ENCODE peak calls at places on chromosomes 2 and 18, in five cellular contexts. One of them, this sample, is unnamed.

GRCh38 chr2:8677646-8678592 is 3.9 kb upstream of the ID2 start:
- DNase-seq in GM12878: no peak
- DNase-seq in K562: peak; percentile 57
- DNase-seq in H1: no peak
- DNase-seq in HepG2: peak; percentile 76
- DNase-seq in this sample: peak; percentile 34

GRCh38 chr2:218129756-218130155 is 3.9 kb downstream of the CXCR2 start:
- DNase-seq in HepG2: no peak
- DNase-seq in GM12878: no peak
- DNase-seq in K562: no peak
- DNase-seq in H1: no peak
- DNase-seq in this sample: no peak

GRCh38 chr2:109126501-109126860 is 2.5 kb upstream of the SH3RF3 start:
- DNase-seq in HepG2: no peak
- DNase-seq in GM12878: no peak
- DNase-seq in K562: no peak
- DNase-seq in H1: no peak
- DNase-seq in this sample: no peak

GRCh38 chr18:68438983-68439382 is 275.9 kb downstream of the TMX3 start:
- DNase-seq in HepG2: no peak
- DNase-seq in H1: no peak
- DNase-seq in GM12878: no peak
- DNase-seq in K562: no peak
- DNase-seq in this sample: no peak

GRCh38 chr2:136206613-136207012 is 88.7 kb upstream of the CXCR4 start:
- DNase-seq in K562: no peak
- DNase-seq in HepG2: no peak
- DNase-seq in GM12878: peak; percentile 79
- DNase-seq in H1: no peak
- DNase-seq in this sample: no peak

GRCh38 chr18:7600528-7601248 is 33.6 kb downstream of the PTPRM start:
- DNase-seq in GM12878: no peak
- DNase-seq in H1: no peak
- DNase-seq in K562: no peak
- DNase-seq in HepG2: no peak
- DNase-seq in this sample: no peak

GRCh38 chr18:25786778-25787177 is 303.6 kb downstream of the SS18 start:
- DNase-seq in GM12878: no peak
- DNase-seq in H1: no peak
- DNase-seq in K562: no peak
- DNase-seq in HepG2: no peak
- DNase-seq in this sample: no peak

GRCh38 chr2:220998156-220998555 is 573.9 kb downstream of the EPHA4 start:
- DNase-seq in K562: no peak
- DNase-seq in H1: no peak
- DNase-seq in HepG2: no peak
- DNase-seq in GM12878: no peak
- DNase-seq in this sample: no peak

GRCh38 chr18:12086249-12086648 is 7.4 kb upstream of the ANKRD62 start:
- DNase-seq in HepG2: no peak
- DNase-seq in GM12878: no peak
- DNase-seq in K562: no peak
- DNase-seq in H1: no peak
- DNase-seq in this sample: no peak

GRCh38 chr2:168601739-168602138 is 145.7 kb downstream of the CERS6 start:
- DNase-seq in H1: no peak
- DNase-seq in K562: no peak
- DNase-seq in GM12878: no peak
- DNase-seq in HepG2: no peak
- DNase-seq in this sample: no peak

GRCh38 chr2:120905298-120905697 is 169.6 kb downstream of the GLI2 start:
- DNase-seq in GM12878: no peak
- DNase-seq in HepG2: no peak
- DNase-seq in K562: no peak
- DNase-seq in H1: no peak
- DNase-seq in this sample: no peak

GRCh38 chr2:147910990-147911473 is 66.2 kb downstream of the ACVR2A start:
- DNase-seq in HepG2: peak; percentile 54
- DNase-seq in K562: peak; percentile 14
- DNase-seq in H1: no peak
- DNase-seq in GM12878: peak; percentile 21
- DNase-seq in this sample: peak; percentile 52

GRCh38 chr18:55699233-55699765 is 111.3 kb upstream of the TCF4 start:
- DNase-seq in K562: no peak
- DNase-seq in H1: no peak
- DNase-seq in GM12878: no peak
- DNase-seq in HepG2: no peak
- DNase-seq in this sample: no peak

GRCh38 chr18:63788447-63789096 is 13.4 kb downstream of the SERPINB7 start:
- DNase-seq in GM12878: no peak
- DNase-seq in HepG2: no peak
- DNase-seq in H1: no peak
- DNase-seq in K562: no peak
- DNase-seq in this sample: peak; percentile 68

GRCh38 chr18:43601432-43601831 is 324.1 kb upstream of the SYT4 start:
- DNase-seq in GM12878: no peak
- DNase-seq in H1: no peak
- DNase-seq in K562: no peak
- DNase-seq in HepG2: no peak
- DNase-seq in this sample: no peak

GRCh38 chr2:219615894-219616293 is 11.5 kb upstream of the SLC4A3 start:
- DNase-seq in K562: no peak
- DNase-seq in H1: no peak
- DNase-seq in GM12878: no peak
- DNase-seq in HepG2: no peak
- DNase-seq in this sample: no peak

GRCh38 chr2:216653931-216654365 is 20.7 kb downstream of the IGFBP2 start:
- DNase-seq in GM12878: no peak
- DNase-seq in HepG2: peak; percentile 59
- DNase-seq in K562: no peak
- DNase-seq in H1: no peak
- DNase-seq in this sample: no peak

GRCh38 chr2:27409321-27410073 is at the start of gene PPM1G:
- DNase-seq in HepG2: peak; percentile 91
- DNase-seq in H1: peak; percentile 87
- DNase-seq in K562: peak; percentile 93
- DNase-seq in GM12878: peak; percentile 85
- DNase-seq in this sample: peak; percentile 82
- TF ChIP-seq POLR2A in HepG2: peak; percentile 98
- TF ChIP-seq POLR2A in H1: peak; percentile 87
- TF ChIP-seq POLR2A in K562: peak; percentile 95
- TF ChIP-seq POLR2A in GM12878: peak; percentile 95
- TF ChIP-seq POLR2A in this sample: peak; percentile 90

DNA sequence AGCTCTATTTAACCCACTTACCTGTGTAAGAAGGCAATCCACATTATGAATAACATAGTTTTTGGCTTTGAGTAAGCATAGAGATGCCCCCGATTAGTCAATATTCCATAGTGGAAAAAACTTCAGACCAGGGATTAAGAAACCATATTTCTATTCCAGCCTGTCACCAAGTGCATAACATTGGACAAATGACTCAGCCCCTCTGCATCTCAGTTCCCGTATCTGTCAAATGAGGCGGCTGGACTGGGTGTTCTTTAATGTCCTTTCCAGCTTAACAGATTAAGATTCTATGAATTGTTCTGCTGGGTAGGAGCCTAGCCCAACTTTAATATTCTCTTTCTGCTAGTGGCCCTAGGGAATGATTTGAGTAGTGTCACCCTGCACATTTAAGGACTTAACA is 11.8 kb upstream of the FTCDNL1 start:
- DNase-seq in GM12878: no peak
- DNase-seq in HepG2: no peak
- DNase-seq in K562: no peak
- DNase-seq in H1: no peak
- DNase-seq in this sample: no peak
- TF ChIP-seq SIN3A in GM12878: no peak
- TF ChIP-seq SIN3A in HepG2: no peak
- TF ChIP-seq SIN3A in K562: no peak
- TF ChIP-seq SIN3A in H1: no peak
- TF ChIP-seq SIN3A in this sample: no peak

DNA sequence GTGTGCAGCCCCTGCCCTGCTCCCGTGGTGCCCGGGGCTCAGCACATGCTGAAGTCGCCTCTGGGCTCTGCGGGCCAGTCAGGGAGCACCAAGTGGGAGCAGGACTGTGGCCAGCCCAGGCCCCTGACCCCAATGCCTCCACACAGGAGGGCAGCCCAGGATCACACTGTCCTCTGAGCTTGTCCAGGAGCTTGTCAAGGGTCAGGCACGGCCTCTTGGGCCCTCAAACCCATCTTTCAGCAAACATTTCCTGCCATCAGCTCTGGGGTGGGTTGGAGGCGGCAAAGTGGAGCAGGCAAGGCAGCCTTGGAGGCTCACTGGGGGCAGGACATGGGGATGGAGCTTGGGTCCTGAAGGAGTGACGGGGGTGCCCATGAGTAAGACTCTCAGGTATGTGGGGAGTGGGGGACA is 10.3 kb downstream of the SNED1 start:
- DNase-seq in K562: no peak
- DNase-seq in GM12878: no peak
- DNase-seq in H1: no peak
- DNase-seq in HepG2: no peak
- DNase-seq in this sample: no peak
- TF ChIP-seq POLR2A in K562: no peak
- TF ChIP-seq POLR2A in GM12878: no peak
- TF ChIP-seq POLR2A in H1: no peak
- TF ChIP-seq POLR2A in HepG2: no peak
- TF ChIP-seq POLR2A in this sample: no peak

GRCh38 chr2:84686783-84687442 is 170.6 kb downstream of the DNAH6 start:
- DNase-seq in HepG2: peak; percentile 35
- DNase-seq in H1: no peak
- DNase-seq in K562: no peak
- DNase-seq in GM12878: no peak
- DNase-seq in this sample: no peak
- TF ChIP-seq SIN3A in HepG2: no peak
- TF ChIP-seq SIN3A in H1: no peak
- TF ChIP-seq SIN3A in K562: no peak
- TF ChIP-seq SIN3A in GM12878: no peak
- TF ChIP-seq SIN3A in this sample: no peak

GRCh38 chr2:241149925-241150659 is at the start of gene PPP1R7:
- DNase-seq in H1: peak; percentile 87
- DNase-seq in GM12878: peak; percentile 76
- DNase-seq in HepG2: peak; percentile 94
- DNase-seq in K562: peak; percentile 91
- DNase-seq in this sample: peak; percentile 87

GRCh38 chr2:241148239-241148638 is 1.0 kb downstream of the PASK start:
- DNase-seq in H1: no peak
- DNase-seq in K562: no peak
- DNase-seq in GM12878: no peak
- DNase-seq in HepG2: no peak
- DNase-seq in this sample: no peak

GRCh38 chr2:241147336-241147735 is 1.9 kb downstream of the PASK start:
- DNase-seq in K562: no peak
- DNase-seq in H1: no peak
- DNase-seq in HepG2: no peak
- DNase-seq in GM12878: no peak
- DNase-seq in this sample: no peak

GRCh38 chr2:241149675-241149924 is 328 bp upstream of the PASK start:
- DNase-seq in H1: no peak
- DNase-seq in HepG2: no peak
- DNase-seq in GM12878: no peak
- DNase-seq in K562: no peak
- DNase-seq in this sample: no peak

GRCh38 chr2:241148891-241149674 is at the start of gene PASK:
- DNase-seq in H1: peak; percentile 84
- DNase-seq in GM12878: peak; percentile 79
- DNase-seq in K562: peak; percentile 76
- DNase-seq in HepG2: peak; percentile 96
- DNase-seq in this sample: peak; percentile 95
- TF ChIP-seq POLR2A in H1: no peak
- TF ChIP-seq POLR2A in GM12878: peak; percentile 67
- TF ChIP-seq POLR2A in K562: no peak
- TF ChIP-seq POLR2A in HepG2: peak; percentile 59
- TF ChIP-seq POLR2A in this sample: peak; percentile 37